ENCODE peak calls at places on chromosome 20, in seven cellular contexts. One of them, this sample, is unnamed.

GRCh38 chr20:37344506-37345338 is 1.2 kb upstream of the SRC start:
- DNase-seq in endothelial cell: no peak
- DNase-seq in stimulated activated CD4-positive, alpha-beta T cell treated with anti-CD3 and anti-CD28 coated beads, Interleukin-4, amount 100 ng/mL, for 24 hours: no peak
- DNase-seq in stimulated activated CD8-positive, alpha-beta memory T cell treated with anti-CD3 and anti-CD28 coated beads, Interleukin-7, amount 100 ng/mL, for 48 hours: no peak
- DNase-seq in epithelial cell of esophagus: peak
- DNase-seq in OCI-M1: no peak
- DNase-seq in RPMI8226: no peak
- DNase-seq in this sample: no peak

GRCh38 chr20:21981607-21982344 is 276.3 kb downstream of the PAX1 start:
- DNase-seq in endothelial cell: no peak
- DNase-seq in stimulated activated CD4-positive, alpha-beta T cell treated with anti-CD3 and anti-CD28 coated beads, Interleukin-4, amount 100 ng/mL, for 24 hours: no peak
- DNase-seq in stimulated activated CD8-positive, alpha-beta memory T cell treated with anti-CD3 and anti-CD28 coated beads, Interleukin-7, amount 100 ng/mL, for 48 hours: no peak
- DNase-seq in epithelial cell of esophagus: no peak
- DNase-seq in OCI-M1: no peak
- DNase-seq in RPMI8226: no peak
- DNase-seq in this sample: no peak

GRCh38 chr20:916125-916799 is at the start of gene ANGPT4:
- DNase-seq in endothelial cell: no peak
- DNase-seq in stimulated activated CD4-positive, alpha-beta T cell treated with anti-CD3 and anti-CD28 coated beads, Interleukin-4, amount 100 ng/mL, for 24 hours: no peak
- DNase-seq in stimulated activated CD8-positive, alpha-beta memory T cell treated with anti-CD3 and anti-CD28 coated beads, Interleukin-7, amount 100 ng/mL, for 48 hours: no peak
- DNase-seq in epithelial cell of esophagus: no peak
- DNase-seq in OCI-M1: no peak
- DNase-seq in RPMI8226: no peak
- DNase-seq in this sample: no peak

GRCh38 chr20:50320005-50320909 is 129.6 kb downstream of the CEBPB start:
- DNase-seq in endothelial cell: no peak
- DNase-seq in stimulated activated CD4-positive, alpha-beta T cell treated with anti-CD3 and anti-CD28 coated beads, Interleukin-4, amount 100 ng/mL, for 24 hours: no peak
- DNase-seq in stimulated activated CD8-positive, alpha-beta memory T cell treated with anti-CD3 and anti-CD28 coated beads, Interleukin-7, amount 100 ng/mL, for 48 hours: no peak
- DNase-seq in epithelial cell of esophagus: no peak
- DNase-seq in OCI-M1: no peak
- DNase-seq in RPMI8226: no peak
- DNase-seq in this sample: no peak

GRCh38 chr20:32585519-32586127 is 490 bp upstream of the NOL4L start:
- DNase-seq in endothelial cell: no peak
- DNase-seq in stimulated activated CD4-positive, alpha-beta T cell treated with anti-CD3 and anti-CD28 coated beads, Interleukin-4, amount 100 ng/mL, for 24 hours: no peak
- DNase-seq in stimulated activated CD8-positive, alpha-beta memory T cell treated with anti-CD3 and anti-CD28 coated beads, Interleukin-7, amount 100 ng/mL, for 48 hours: no peak
- DNase-seq in epithelial cell of esophagus: no peak
- DNase-seq in OCI-M1: peak
- DNase-seq in RPMI8226: no peak
- DNase-seq in this sample: no peak

GRCh38 chr20:49768204-49769124 is 44.2 kb upstream of the SLC9A8 start:
- DNase-seq in endothelial cell: no peak
- DNase-seq in stimulated activated CD4-positive, alpha-beta T cell treated with anti-CD3 and anti-CD28 coated beads, Interleukin-4, amount 100 ng/mL, for 24 hours: peak
- DNase-seq in stimulated activated CD8-positive, alpha-beta memory T cell treated with anti-CD3 and anti-CD28 coated beads, Interleukin-7, amount 100 ng/mL, for 48 hours: no peak
- DNase-seq in epithelial cell of esophagus: peak
- DNase-seq in OCI-M1: peak
- DNase-seq in RPMI8226: peak
- DNase-seq in this sample: peak

GRCh38 chr20:5920581-5920980 is 29.8 kb downstream of the TRMT6 start:
- DNase-seq in endothelial cell: no peak
- DNase-seq in stimulated activated CD4-positive, alpha-beta T cell treated with anti-CD3 and anti-CD28 coated beads, Interleukin-4, amount 100 ng/mL, for 24 hours: no peak
- DNase-seq in stimulated activated CD8-positive, alpha-beta memory T cell treated with anti-CD3 and anti-CD28 coated beads, Interleukin-7, amount 100 ng/mL, for 48 hours: no peak
- DNase-seq in epithelial cell of esophagus: no peak
- DNase-seq in OCI-M1: no peak
- DNase-seq in RPMI8226: no peak
- DNase-seq in this sample: no peak

GRCh38 chr20:64101731-64102621 is 5.4 kb downstream of the NPBWR2 start:
- DNase-seq in endothelial cell: peak
- DNase-seq in stimulated activated CD4-positive, alpha-beta T cell treated with anti-CD3 and anti-CD28 coated beads, Interleukin-4, amount 100 ng/mL, for 24 hours: peak
- DNase-seq in stimulated activated CD8-positive, alpha-beta memory T cell treated with anti-CD3 and anti-CD28 coated beads, Interleukin-7, amount 100 ng/mL, for 48 hours: no peak
- DNase-seq in epithelial cell of esophagus: peak
- DNase-seq in OCI-M1: peak
- DNase-seq in RPMI8226: peak
- DNase-seq in this sample: peak

GRCh38 chr20:11001767-11002540 is 328.2 kb upstream of the JAG1 start:
- DNase-seq in endothelial cell: no peak
- DNase-seq in stimulated activated CD4-positive, alpha-beta T cell treated with anti-CD3 and anti-CD28 coated beads, Interleukin-4, amount 100 ng/mL, for 24 hours: no peak
- DNase-seq in stimulated activated CD8-positive, alpha-beta memory T cell treated with anti-CD3 and anti-CD28 coated beads, Interleukin-7, amount 100 ng/mL, for 48 hours: no peak
- DNase-seq in epithelial cell of esophagus: peak
- DNase-seq in OCI-M1: no peak
- DNase-seq in RPMI8226: peak
- DNase-seq in this sample: no peak

GRCh38 chr20:3235661-3236324 is 3.2 kb downstream of the SLC4A11 start:
- DNase-seq in endothelial cell: no peak
- DNase-seq in stimulated activated CD4-positive, alpha-beta T cell treated with anti-CD3 and anti-CD28 coated beads, Interleukin-4, amount 100 ng/mL, for 24 hours: no peak
- DNase-seq in stimulated activated CD8-positive, alpha-beta memory T cell treated with anti-CD3 and anti-CD28 coated beads, Interleukin-7, amount 100 ng/mL, for 48 hours: no peak
- DNase-seq in epithelial cell of esophagus: peak
- DNase-seq in OCI-M1: no peak
- DNase-seq in RPMI8226: no peak
- DNase-seq in this sample: no peak

GRCh38 chr20:63104312-63105181 is 97.8 kb upstream of the BHLHE23 start:
- DNase-seq in endothelial cell: no peak
- DNase-seq in stimulated activated CD4-positive, alpha-beta T cell treated with anti-CD3 and anti-CD28 coated beads, Interleukin-4, amount 100 ng/mL, for 24 hours: no peak
- DNase-seq in stimulated activated CD8-positive, alpha-beta memory T cell treated with anti-CD3 and anti-CD28 coated beads, Interleukin-7, amount 100 ng/mL, for 48 hours: no peak
- DNase-seq in epithelial cell of esophagus: no peak
- DNase-seq in OCI-M1: no peak
- DNase-seq in RPMI8226: no peak
- DNase-seq in this sample: no peak

GRCh38 chr20:19288061-19288460 is 75.6 kb downstream of the SLC24A3 start:
- DNase-seq in endothelial cell: no peak
- DNase-seq in stimulated activated CD4-positive, alpha-beta T cell treated with anti-CD3 and anti-CD28 coated beads, Interleukin-4, amount 100 ng/mL, for 24 hours: no peak
- DNase-seq in stimulated activated CD8-positive, alpha-beta memory T cell treated with anti-CD3 and anti-CD28 coated beads, Interleukin-7, amount 100 ng/mL, for 48 hours: no peak
- DNase-seq in epithelial cell of esophagus: no peak
- DNase-seq in OCI-M1: no peak
- DNase-seq in RPMI8226: no peak
- DNase-seq in this sample: no peak

GRCh38 chr20:62887147-62887859 is 25.7 kb upstream of the TCFL5 start:
- DNase-seq in endothelial cell: no peak
- DNase-seq in stimulated activated CD4-positive, alpha-beta T cell treated with anti-CD3 and anti-CD28 coated beads, Interleukin-4, amount 100 ng/mL, for 24 hours: no peak
- DNase-seq in stimulated activated CD8-positive, alpha-beta memory T cell treated with anti-CD3 and anti-CD28 coated beads, Interleukin-7, amount 100 ng/mL, for 48 hours: no peak
- DNase-seq in epithelial cell of esophagus: peak
- DNase-seq in OCI-M1: no peak
- DNase-seq in RPMI8226: peak
- DNase-seq in this sample: no peak

GRCh38 chr20:13865825-13866351 is 81.1 kb downstream of the NDUFAF5 start:
- DNase-seq in endothelial cell: no peak
- DNase-seq in stimulated activated CD4-positive, alpha-beta T cell treated with anti-CD3 and anti-CD28 coated beads, Interleukin-4, amount 100 ng/mL, for 24 hours: no peak
- DNase-seq in stimulated activated CD8-positive, alpha-beta memory T cell treated with anti-CD3 and anti-CD28 coated beads, Interleukin-7, amount 100 ng/mL, for 48 hours: no peak
- DNase-seq in epithelial cell of esophagus: peak
- DNase-seq in OCI-M1: no peak
- DNase-seq in RPMI8226: no peak
- DNase-seq in this sample: no peak

GRCh38 chr20:24160563-24161355 is 172.2 kb upstream of the GGTLC1 start:
- DNase-seq in endothelial cell: peak
- DNase-seq in stimulated activated CD4-positive, alpha-beta T cell treated with anti-CD3 and anti-CD28 coated beads, Interleukin-4, amount 100 ng/mL, for 24 hours: no peak
- DNase-seq in stimulated activated CD8-positive, alpha-beta memory T cell treated with anti-CD3 and anti-CD28 coated beads, Interleukin-7, amount 100 ng/mL, for 48 hours: no peak
- DNase-seq in epithelial cell of esophagus: peak
- DNase-seq in OCI-M1: peak
- DNase-seq in RPMI8226: peak
- DNase-seq in this sample: no peak

GRCh38 chr20:1897965-1898464 is 2.8 kb downstream of the SIRPA start:
- DNase-seq in endothelial cell: no peak
- DNase-seq in stimulated activated CD4-positive, alpha-beta T cell treated with anti-CD3 and anti-CD28 coated beads, Interleukin-4, amount 100 ng/mL, for 24 hours: no peak
- DNase-seq in stimulated activated CD8-positive, alpha-beta memory T cell treated with anti-CD3 and anti-CD28 coated beads, Interleukin-7, amount 100 ng/mL, for 48 hours: no peak
- DNase-seq in epithelial cell of esophagus: peak
- DNase-seq in OCI-M1: peak
- DNase-seq in RPMI8226: peak
- DNase-seq in this sample: no peak

GRCh38 chr20:38152175-38153010 is 12.7 kb downstream of the TGM2 start:
- DNase-seq in endothelial cell: no peak
- DNase-seq in stimulated activated CD4-positive, alpha-beta T cell treated with anti-CD3 and anti-CD28 coated beads, Interleukin-4, amount 100 ng/mL, for 24 hours: no peak
- DNase-seq in stimulated activated CD8-positive, alpha-beta memory T cell treated with anti-CD3 and anti-CD28 coated beads, Interleukin-7, amount 100 ng/mL, for 48 hours: peak
- DNase-seq in epithelial cell of esophagus: peak
- DNase-seq in OCI-M1: no peak
- DNase-seq in RPMI8226: peak
- DNase-seq in this sample: no peak

This sample was measured in CD4-positive, alpha-beta memory T cell.